ENCODE peak calls at places on chromosomes 5 and 9, in six cellular contexts. V is upper lobe of right lung, I is fibroblast of lung, Y is A549, Z is A673, J is pancreas. R is an unnamed sample.

GRCh38 chr9:70590264-70590646 is 175.8 kb upstream of the KLF9 start:
- DNase-seq in Y (no peak), J (no peak), Z (no peak), I (peak; percentile 87), V (no peak), R (no peak)

GRCh38 chr5:119420173-119420572 is 32.1 kb upstream of the HSD17B4 start:
- DNase-seq in Z (no peak), I (no peak), J (no peak), Y (no peak), V (no peak), R (no peak)

GRCh38 chr9:35051069-35051967 is 21.1 kb downstream of the VCP start:
- DNase-seq in J (no peak), V (no peak), Z (peak; percentile 71), Y (peak; percentile 46), I (peak; percentile 56), R (no peak)

GRCh38 chr9:132794730-132795380 is 83.2 kb downstream of the AK8 start:
- DNase-seq in Z (no peak), Y (no peak), J (no peak), V (no peak), I (no peak), R (no peak)

GRCh38 chr9:5628183-5628529 is 751 bp upstream of the RIC1 start:
- DNase-seq in Z (no peak), V (no peak), Y (peak; percentile 38), J (no peak), I (no peak), R (no peak)

GRCh38 chr9:129351642-129352151 is 173.6 kb upstream of the IER5L start:
- DNase-seq in Y (peak; percentile 41), I (peak; percentile 47), J (no peak), V (no peak), Z (peak; percentile 68), R (no peak)

GRCh38 chr9:79656127-79656526 is 84.4 kb downstream of the TLE4 start:
- DNase-seq in I (no peak), V (no peak), Y (no peak), J (no peak), Z (no peak), R (no peak)

GRCh38 chr5:74765201-74765600 is 1.7 kb downstream of the GFM2 start:
- DNase-seq in I (no peak), Z (no peak), Y (no peak), J (no peak), V (no peak), R (no peak)

GRCh38 chr9:127897194-127897692 is 2.2 kb downstream of the ST6GALNAC6 start:
- DNase-seq in I (peak; percentile 90), J (peak; percentile 82), Z (peak; percentile 82), Y (peak; percentile 69), V (peak; percentile 86), R (no peak)

GRCh38 chr5:75226916-75227315 is 9.8 kb downstream of the ANKRD31 start:
- DNase-seq in Y (no peak), V (no peak), J (no peak), I (no peak), Z (no peak), R (no peak)

GRCh38 chr5:109273594-109273993 is 136.2 kb downstream of the PJA2 start:
- DNase-seq in V (no peak), J (no peak), Z (no peak), I (no peak), Y (no peak), R (no peak)

GRCh38 chr5:179820483-179821297 is at the start of gene SQSTM1:
- DNase-seq in V (peak; percentile 93), I (peak; percentile 83), Y (no peak), J (peak; percentile 90), Z (peak; percentile 78), R (peak; percentile 90)
- TF ChIP-seq CTCF in V (no peak), I (no peak), Y (no peak), J (no peak), Z (no peak), R (no peak)

GRCh38 chr5:83145241-83145640 is 67.9 kb downstream of the XRCC4 start:
- DNase-seq in I (peak; percentile 45), Y (no peak), V (no peak), J (no peak), Z (no peak), R (no peak)

GRCh38 chr5:83147593-83147992 is 70.2 kb downstream of the XRCC4 start:
- DNase-seq in V (no peak), Z (no peak), I (no peak), Y (no peak), J (no peak), R (no peak)

GRCh38 chr5:83145882-83146331 is 68.6 kb downstream of the XRCC4 start:
- DNase-seq in V (no peak), Y (no peak), J (no peak), I (peak; percentile 87), Z (no peak), R (no peak)

GRCh38 chr5:83148370-83148769 is 71.0 kb downstream of the XRCC4 start:
- DNase-seq in I (no peak), J (no peak), Y (no peak), V (no peak), Z (no peak), R (no peak)

DNA sequence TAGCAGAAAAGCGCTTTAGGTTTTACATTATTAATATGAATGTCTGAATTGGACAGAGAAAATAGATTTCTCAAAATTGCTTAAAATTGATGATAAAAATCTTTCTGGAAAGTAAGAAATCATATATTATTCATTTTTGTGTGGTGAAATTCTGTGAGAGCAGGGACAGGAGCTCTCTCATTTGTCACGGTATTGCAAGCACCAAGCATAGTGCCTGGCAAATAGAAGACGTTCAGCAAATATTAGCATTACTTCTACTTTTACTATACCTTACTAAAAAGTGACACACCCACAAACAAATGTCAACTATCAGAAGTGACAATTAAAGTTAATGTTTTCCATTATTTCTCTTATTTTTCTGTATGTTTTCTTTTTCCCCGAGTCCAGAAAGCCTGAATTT is 69.1 kb downstream of the XRCC4 start:
- DNase-seq in J (no peak), Z (no peak), I (no peak), Y (no peak), V (no peak), R (no peak)
- TF ChIP-seq CTCF in J (no peak), Z (no peak), I (no peak), Y (no peak), V (no peak), R (no peak)

GRCh38 chr5:38831909-38832308 is 13.9 kb upstream of the OSMR start:
- DNase-seq in J (no peak), Y (no peak), V (no peak), Z (peak; percentile 82), I (peak; percentile 66), R (no peak)
- TF ChIP-seq CTCF in J (no peak), Y (peak; percentile 50), V (peak; percentile 37), Z (peak; percentile 79), I (peak; percentile 58), R (peak; percentile 37)

GRCh38 chr9:86434039-86434726 is 80.0 kb upstream of the TUT7 start:
- DNase-seq in Z (peak; percentile 84), J (no peak), V (no peak), I (peak; percentile 86), Y (peak; percentile 47), R (no peak)
- TF ChIP-seq CTCF in Z (peak; percentile 92), J (peak; percentile 45), V (peak; percentile 73), I (peak; percentile 85), Y (peak; percentile 85), R (peak; percentile 86)

DNA sequence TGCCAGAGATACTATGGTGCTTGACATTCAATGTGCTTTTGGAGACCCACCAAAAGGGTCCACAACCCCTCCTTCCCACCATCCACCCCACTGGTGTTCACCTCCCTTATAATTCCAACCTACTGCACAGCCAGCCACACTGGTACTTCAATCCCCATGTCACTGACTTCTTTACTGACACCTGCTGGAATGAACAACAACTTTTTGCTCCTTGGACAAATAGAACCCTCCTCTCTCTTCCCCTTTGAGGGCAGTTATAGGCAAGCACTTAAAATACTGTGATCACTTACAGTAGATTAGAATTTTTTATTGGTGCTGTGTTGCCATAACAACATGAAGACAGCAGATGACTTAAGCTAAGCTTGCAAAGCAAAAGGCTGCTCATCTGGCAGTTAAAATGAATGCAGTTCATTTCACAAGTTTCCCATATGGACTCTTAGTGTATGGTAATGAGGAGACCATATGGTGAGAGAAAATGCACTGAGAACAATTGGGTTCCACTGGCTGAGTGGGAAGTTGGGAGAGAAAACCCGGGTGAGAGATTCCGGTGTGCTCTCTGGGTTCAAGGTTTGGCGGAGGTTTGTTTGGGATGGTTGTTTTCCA is 374.4 kb downstream of the EBF1 start:
- DNase-seq in V (no peak), Y (no peak), J (no peak), Z (peak; percentile 6), I (peak; percentile 39), R (no peak)
- TF ChIP-seq CTCF in V (no peak), Y (no peak), J (no peak), Z (peak; percentile 34), I (no peak), R (peak; percentile 21)